ENCODE peak calls at places on chromosomes 5 and 9, in ten cellular contexts. R is fibroblast of the aortic adventitia; D is DMS153; B is iris pigment epithelial cell; I is myocyte; K is IMR-90; U is stimulated activated CD8-positive, alpha-beta memory T cell treated with anti-CD3 and anti-CD28 coated beads, Interleukin-4, amount 100 ng/mL, for 1 hour; A is T-helper 1 cell; C is stimulated activated CD4-positive, alpha-beta T cell treated with anti-CD3 and anti-CD28 coated beads, Interleukin-12 subunit alpha, Interleukin-12 subunit beta, amount 100 ng/mL, for 48 hours; Y is LoVo. J is an unnamed sample.

GRCh38 chr9:137691648-137692357 is 73.0 kb downstream of the EHMT1 start:
- DNase-seq in R (no peak), D (no peak), B (no peak), I (no peak), K (no peak), U (no peak), A (no peak), C (no peak), Y (no peak), J (no peak)

GRCh38 chr5:135242496-135243193 is 156.4 kb downstream of the MACROH2A1 start:
- DNase-seq in R (peak), D (no peak), B (no peak), I (peak), K (peak), U (no peak), A (no peak), C (no peak), Y (no peak), J (no peak)

GRCh38 chr5:90571147-90571773 is 12.7 kb downstream of the ADGRV1 start:
- DNase-seq in R (no peak), D (no peak), B (no peak), I (no peak), K (no peak), U (no peak), A (no peak), C (no peak), Y (no peak), J (no peak)

GRCh38 chr5:170630711-170631141 is 126.9 kb downstream of the KCNIP1 start:
- DNase-seq in R (no peak), D (no peak), B (no peak), I (no peak), K (no peak), U (no peak), A (no peak), C (no peak), Y (no peak), J (no peak)

GRCh38 chr9:69637193-69637592 is 35.0 kb downstream of the APBA1 start:
- DNase-seq in R (no peak), D (no peak), B (no peak), I (no peak), K (no peak), U (no peak), A (no peak), C (no peak), Y (no peak), J (no peak)

GRCh38 chr9:132694144-132694543 is 23.9 kb downstream of the GTF3C4 start:
- DNase-seq in R (no peak), D (no peak), B (peak), I (no peak), K (peak), U (no peak), A (no peak), C (no peak), Y (no peak), J (no peak)

GRCh38 chr5:171432581-171433351 is 13.3 kb downstream of the FGF18 start:
- DNase-seq in R (no peak), D (no peak), B (no peak), I (no peak), K (no peak), U (no peak), A (no peak), C (no peak), Y (no peak), J (no peak)

GRCh38 chr9:128723352-128723865 is 518 bp downstream of the ZDHHC12 start:
- DNase-seq in R (no peak), D (no peak), B (no peak), I (no peak), K (no peak), U (no peak), A (no peak), C (no peak), Y (no peak), J (no peak)

GRCh38 chr9:92440751-92441046 is 16.4 kb upstream of the OMD start:
- DNase-seq in R (no peak), D (no peak), B (no peak), I (no peak), K (no peak), U (no peak), A (no peak), C (no peak), Y (no peak), J (no peak)

GRCh38 chr9:9563817-9564216 is 1049.0 kb downstream of the PTPRD start:
- DNase-seq in R (no peak), D (peak), B (no peak), I (no peak), K (no peak), U (no peak), A (no peak), C (no peak), Y (no peak), J (no peak)

GRCh38 chr9:95091971-95092320 is 225.6 kb downstream of the FANCC start:
- DNase-seq in R (peak), D (no peak), B (peak), I (peak), K (peak), U (no peak), A (no peak), C (no peak), Y (no peak), J (peak)

GRCh38 chr5:56314536-56314935 is 81.4 kb upstream of the ANKRD55 start:
- DNase-seq in R (no peak), D (no peak), B (no peak), I (no peak), K (no peak), U (no peak), A (no peak), C (peak), Y (no peak), J (peak)

GRCh38 chr9:134413112-134413715 is 87.0 kb downstream of the RXRA start:
- DNase-seq in R (peak), D (no peak), B (no peak), I (no peak), K (no peak), U (no peak), A (no peak), C (no peak), Y (no peak), J (no peak)

GRCh38 chr5:127871448-127872153 is 168.4 kb downstream of the CCDC192 start:
- DNase-seq in R (peak), D (no peak), B (no peak), I (peak), K (no peak), U (no peak), A (no peak), C (no peak), Y (no peak), J (no peak)

GRCh38 chr9:90219548-90220118 is 423.0 kb downstream of the DIRAS2 start:
- DNase-seq in R (no peak), D (no peak), B (no peak), I (peak), K (no peak), U (no peak), A (no peak), C (no peak), Y (peak), J (peak)

GRCh38 chr9:93819905-93820304 is 135.2 kb downstream of the BARX1 start:
- DNase-seq in R (no peak), D (no peak), B (no peak), I (no peak), K (no peak), U (no peak), A (no peak), C (no peak), Y (no peak), J (no peak)

GRCh38 chr5:57750891-57751290 is 268.3 kb upstream of the ACTBL2 start:
- DNase-seq in R (no peak), D (no peak), B (no peak), I (no peak), K (no peak), U (no peak), A (no peak), C (no peak), Y (no peak), J (no peak)

GRCh38 chr5:101430551-101430950 is 527.5 kb upstream of the ST8SIA4 start:
- DNase-seq in R (no peak), D (no peak), B (no peak), I (no peak), K (no peak), U (no peak), A (no peak), C (no peak), Y (no peak), J (no peak)

GRCh38 chr5:92907914-92908606 is 673.0 kb downstream of the NR2F1-AS1 start:
- DNase-seq in R (peak), D (no peak), B (peak), I (peak), K (peak), U (no peak), A (no peak), C (no peak), Y (peak), J (no peak)

GRCh38 chr9:131447148-131447547 is 53.3 kb downstream of the PRRC2B start:
- DNase-seq in R (no peak), D (no peak), B (no peak), I (peak), K (no peak), U (no peak), A (no peak), C (no peak), Y (no peak), J (no peak)

GRCh38 chr5:171997011-171997410 is 9.4 kb downstream of the FBXW11 start:
- DNase-seq in R (no peak), D (no peak), B (no peak), I (no peak), K (no peak), U (no peak), A (no peak), C (no peak), Y (no peak), J (no peak)

GRCh38 chr5:122312670-122312988 is 592 bp downstream of the SNCAIP start:
- DNase-seq in R (no peak), D (no peak), B (peak), I (peak), K (peak), U (no peak), A (no peak), C (no peak), Y (no peak), J (no peak)

GRCh38 chr5:10663531-10664183 is 97.4 kb downstream of the DAP start:
- DNase-seq in R (peak), D (no peak), B (peak), I (peak), K (peak), U (no peak), A (no peak), C (no peak), Y (no peak), J (peak)

J was measured in A549.